ENCODE peak calls at places on chromosomes 13 and 19, in nine cellular contexts. D, B, U, S, Z, Y, N, G and K are unnamed samples.

GRCh38 chr19:1592023-1592754 is 476 bp downstream of the MBD3 start:
- DNase-seq in G (peak), Y (peak), N (peak), D (peak), B (peak), Z (peak), U (peak), S (peak), K (peak)

GRCh38 chr13:74128171-74128767 is 5.9 kb downstream of the KLF12 start:
- DNase-seq in D (peak), S (no peak), Z (no peak), B (no peak), G (no peak), N (no peak), U (no peak), Y (peak), K (no peak)

GRCh38 chr19:49672131-49672919 is 4.7 kb upstream of the PRMT1 start:
- DNase-seq in U (peak), Z (peak), Y (peak), B (peak), S (peak), D (peak), G (peak), N (no peak), K (peak)

GRCh38 chr13:33494596-33495214 is 209.2 kb upstream of the STARD13 start:
- DNase-seq in B (no peak), U (no peak), D (peak), Z (no peak), Y (peak), N (peak), G (no peak), S (no peak), K (peak)

GRCh38 chr13:33057019-33057785 is 41.0 kb downstream of the KL start:
- DNase-seq in U (no peak), B (no peak), S (no peak), D (peak), Z (peak), G (no peak), Y (no peak), N (no peak), K (no peak)

GRCh38 chr19:8250596-8250995 is 41.4 kb downstream of the CERS4 start:
- DNase-seq in G (no peak), S (no peak), D (no peak), Y (no peak), U (no peak), Z (no peak), N (no peak), B (no peak), K (no peak)

GRCh38 chr13:27928805-27929753 is 9.3 kb downstream of the PDX1 start:
- DNase-seq in S (no peak), B (no peak), Z (peak), U (no peak), G (no peak), Y (no peak), N (no peak), D (no peak), K (no peak)

GRCh38 chr19:16627194-16627927 is 643 bp downstream of the MED26 start:
- DNase-seq in Y (peak), G (peak), S (no peak), B (no peak), D (peak), U (no peak), N (no peak), Z (peak), K (no peak)

GRCh38 chr19:34578751-34579150 is 97.2 kb downstream of the WTIP start:
- DNase-seq in G (no peak), B (no peak), D (no peak), Y (no peak), N (no peak), U (no peak), Z (no peak), S (no peak), K (no peak)

GRCh38 chr13:37753776-37754175 is 115.8 kb downstream of the TRPC4 start:
- DNase-seq in Z (no peak), Y (no peak), G (no peak), S (no peak), N (no peak), D (no peak), B (no peak), U (no peak), K (no peak)

GRCh38 chr19:48271531-48272151 is 1.8 kb downstream of the ZNF114 start:
- DNase-seq in G (no peak), S (peak), B (no peak), D (peak), N (no peak), Y (peak), U (no peak), Z (peak), K (peak)

GRCh38 chr13:113663934-113664333 is 3.1 kb upstream of the GRK1 start:
- DNase-seq in D (no peak), G (no peak), Y (no peak), N (no peak), S (peak), U (no peak), Z (peak), B (no peak), K (no peak)

GRCh38 chr13:63554157-63554556 is 2138.5 kb upstream of the PCDH20 start:
- DNase-seq in Y (no peak), D (no peak), Z (no peak), U (no peak), B (no peak), S (no peak), N (no peak), G (no peak), K (no peak)

GRCh38 chr13:113209336-113209879 is at the start of gene CUL4A:
- DNase-seq in Y (peak), D (peak), Z (peak), G (peak), U (peak), B (peak), N (no peak), S (peak), K (peak)

GRCh38 chr19:47111081-47111589 is 2.4 kb downstream of the ZC3H4 start:
- DNase-seq in N (no peak), Y (peak), D (peak), G (peak), B (no peak), Z (peak), S (peak), U (peak), K (no peak)

GRCh38 chr13:113046883-113047244 is 58.7 kb upstream of the F7 start:
- DNase-seq in U (no peak), B (no peak), D (no peak), G (no peak), S (peak), Z (peak), Y (no peak), N (no peak), K (no peak)

GRCh38 chr13:26749285-26749684 is 11.3 kb downstream of the GPR12 start:
- DNase-seq in Y (no peak), N (no peak), G (no peak), Z (no peak), B (no peak), D (no peak), S (no peak), U (no peak), K (no peak)

GRCh38 chr19:55679343-55680257 is 4.6 kb downstream of the EPN1 start:
- DNase-seq in S (no peak), G (no peak), N (no peak), Z (no peak), B (no peak), U (no peak), D (peak), Y (peak), K (no peak)

GRCh38 chr13:20136781-20137703 is 23.8 kb downstream of the GJA3 start:
- DNase-seq in S (no peak), G (no peak), B (no peak), N (no peak), Z (peak), U (no peak), Y (peak), D (no peak), K (no peak)

GRCh38 chr19:4908311-4908710 is 990 bp upstream of the UHRF1 start:
- DNase-seq in S (no peak), Z (no peak), G (no peak), U (no peak), B (no peak), Y (no peak), D (no peak), N (no peak), K (no peak)

GRCh38 chr13:112248406-112248760 is 127.8 kb upstream of the SPACA7 start:
- DNase-seq in N (no peak), U (no peak), G (no peak), B (no peak), D (no peak), Z (no peak), Y (no peak), S (peak), K (no peak)

GRCh38 chr13:41942462-41943094 is 18.3 kb downstream of the VWA8 start:
- DNase-seq in B (no peak), S (no peak), Y (no peak), Z (peak), U (no peak), D (peak), N (no peak), G (no peak), K (peak)